ENCODE peak calls at places on chromosome 22, in five cellular contexts. M is PC-3; F is activated CD8-positive, alpha-beta T cell treated with anti-CD3 and anti-CD28 coated beads for 36 hours; B is A549; O is neural crest cell. E is an unnamed sample.

GRCh38 chr22:26852176-26852575 is 194.8 kb downstream of the MIAT start:
- DNase-seq in O (peak; percentile 51), M (no peak), B (no peak), F (no peak), E (no peak)

GRCh38 chr22:50712341-50713007 is 25.5 kb upstream of the ACR start:
- DNase-seq in F (no peak), B (no peak), M (no peak), O (no peak), E (no peak)

GRCh38 chr22:44341431-44342346 is 28.9 kb upstream of the SHISAL1 start:
- DNase-seq in F (no peak), B (no peak), M (no peak), O (no peak), E (no peak)

GRCh38 chr22:22712666-22713365 is 68.4 kb downstream of the GGTLC2 start:
- DNase-seq in F (no peak), B (no peak), M (no peak), O (no peak), E (no peak)

GRCh38 chr22:49021097-49021925 is 806.4 kb downstream of the BRD1 start:
- DNase-seq in B (no peak), F (no peak), O (no peak), M (no peak), E (no peak)

GRCh38 chr22:25966448-25966913 is 202.8 kb upstream of the SEZ6L start:
- DNase-seq in M (no peak), O (no peak), B (no peak), F (no peak), E (no peak)

GRCh38 chr22:17570851-17571631 is 7.7 kb downstream of the SLC25A18 start:
- DNase-seq in B (no peak), F (no peak), O (no peak), M (no peak), E (no peak)

GRCh38 chr22:29112102-29112501 is 39.3 kb downstream of the KREMEN1 start:
- DNase-seq in M (no peak), O (no peak), F (no peak), B (no peak), E (no peak)

GRCh38 chr22:47687776-47688175 is 925.3 kb downstream of the TBC1D22A start:
- DNase-seq in O (no peak), M (no peak), F (no peak), B (no peak), E (no peak)

GRCh38 chr22:26579331-26579886 is 10.5 kb downstream of the TPST2 start:
- DNase-seq in O (no peak), M (no peak), B (no peak), F (peak; percentile 79), E (peak; percentile 74)

GRCh38 chr22:44210721-44211120 is 30.0 kb downstream of the PARVG start:
- DNase-seq in O (no peak), B (no peak), F (no peak), M (no peak), E (no peak)

GRCh38 chr22:25919452-25919851 is 177.5 kb downstream of the MYO18B start:
- DNase-seq in M (no peak), O (no peak), B (no peak), F (no peak), E (no peak)

GRCh38 chr22:48287031-48287430 is 1524.6 kb downstream of the TBC1D22A start:
- DNase-seq in B (peak; percentile 25), F (no peak), M (no peak), O (no peak), E (no peak)

GRCh38 chr22:30694638-30695350 is at the start of gene OSBP2:
- DNase-seq in B (peak; percentile 9), F (peak; percentile 24), O (peak; percentile 48), M (peak; percentile 19), E (peak; percentile 63)

GRCh38 chr22:27220349-27220748 is 563.0 kb downstream of the MIAT start:
- DNase-seq in B (no peak), O (no peak), M (no peak), F (no peak), E (no peak)

GRCh38 chr22:43861529-43861928 is 784 bp downstream of the SULT4A1 start:
- DNase-seq in B (no peak), O (no peak), F (no peak), M (no peak), E (no peak)

GRCh38 chr22:50606126-50606525 is 5.5 kb downstream of the MAPK8IP2 start:
- DNase-seq in B (no peak), M (no peak), O (no peak), F (no peak), E (peak; percentile 57)

GRCh38 chr22:43381693-43382092 is 30.1 kb upstream of the MPPED1 start:
- DNase-seq in O (no peak), F (no peak), M (no peak), B (no peak), E (no peak)

GRCh38 chr22:17501679-17502285 is 61.5 kb upstream of the SLC25A18 start:
- DNase-seq in M (peak; percentile 73), O (peak; percentile 27), F (peak; percentile 34), B (peak; percentile 67), E (peak; percentile 76)

GRCh38 chr22:44359496-44360110 is 46.9 kb upstream of the SHISAL1 start:
- DNase-seq in O (no peak), B (no peak), F (no peak), M (no peak), E (no peak)

GRCh38 chr22:26923498-26923897 is 266.1 kb downstream of the MIAT start:
- DNase-seq in M (no peak), B (no peak), O (no peak), F (no peak), E (no peak)

GRCh38 chr22:49601614-49602321 is 225.9 kb downstream of the BRD1 start:
- DNase-seq in M (no peak), O (no peak), B (no peak), F (no peak), E (no peak)

GRCh38 chr22:46626356-46626755 is 6.2 kb downstream of the GRAMD4 start:
- DNase-seq in B (no peak), O (no peak), F (no peak), M (no peak), E (no peak)

DNA sequence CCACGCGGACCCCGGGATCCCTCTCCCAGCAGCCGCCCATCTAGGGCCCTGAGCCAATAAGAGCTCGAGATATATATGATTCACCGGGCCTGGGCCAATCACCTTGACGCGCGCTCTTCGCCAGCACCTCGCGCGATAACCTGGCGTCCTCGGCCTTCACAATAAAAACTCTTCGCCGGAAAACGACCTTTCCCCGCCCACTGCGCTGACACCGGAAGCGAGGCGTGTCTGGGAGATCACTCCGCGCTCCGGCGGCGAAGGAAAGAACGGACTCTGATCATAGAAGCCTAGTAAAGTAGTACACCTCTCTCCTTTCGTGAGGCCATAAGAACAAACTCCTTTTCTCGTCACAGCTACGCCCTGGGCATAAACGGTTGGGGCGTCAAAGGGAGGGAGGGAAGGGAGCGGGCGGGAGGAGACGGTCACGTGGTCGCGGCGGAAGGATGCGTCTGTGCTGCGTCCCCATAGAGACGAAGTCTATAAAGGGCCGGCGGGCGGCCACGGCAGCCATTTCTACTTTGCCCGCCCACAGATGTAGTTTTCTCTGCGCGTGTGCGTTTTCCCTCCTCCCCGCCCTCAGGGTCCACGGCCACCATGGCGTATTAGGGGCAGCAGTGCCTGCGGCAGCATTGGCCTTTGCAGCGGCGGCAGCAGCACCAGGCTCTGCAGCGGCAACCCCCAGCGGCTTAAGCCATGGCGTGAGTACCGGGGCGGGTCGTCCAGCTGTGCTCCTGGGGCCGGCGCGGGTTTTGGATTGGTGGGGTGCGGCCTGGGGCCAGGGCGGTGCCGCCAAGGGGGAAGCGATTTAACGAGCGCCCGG is at the start of gene ATF4:
- DNase-seq in F (peak; percentile 99), M (peak; percentile 95), B (peak; percentile 99), O (peak; percentile 92), E (peak; percentile 98)
- TF ChIP-seq CTCF in F (no peak), M (no peak), B (no peak), O (no peak), E (no peak)

GRCh38 chr22:19632671-19633148 is 81.6 kb upstream of the SEPTIN5 start:
- DNase-seq in F (no peak), O (no peak), B (no peak), M (no peak), E (no peak)

GRCh38 chr22:19629720-19630419 is 84.4 kb upstream of the SEPTIN5 start:
- DNase-seq in F (peak; percentile 92), B (peak; percentile 70), M (peak; percentile 78), O (peak; percentile 91), E (peak; percentile 93)

GRCh38 chr22:19634206-19634536 is 80.1 kb upstream of the SEPTIN5 start:
- DNase-seq in O (no peak), B (no peak), M (no peak), F (no peak), E (no peak)

GRCh38 chr22:19630614-19631013 is 83.7 kb upstream of the SEPTIN5 start:
- DNase-seq in B (no peak), F (no peak), O (no peak), M (no peak), E (no peak)

DNA sequence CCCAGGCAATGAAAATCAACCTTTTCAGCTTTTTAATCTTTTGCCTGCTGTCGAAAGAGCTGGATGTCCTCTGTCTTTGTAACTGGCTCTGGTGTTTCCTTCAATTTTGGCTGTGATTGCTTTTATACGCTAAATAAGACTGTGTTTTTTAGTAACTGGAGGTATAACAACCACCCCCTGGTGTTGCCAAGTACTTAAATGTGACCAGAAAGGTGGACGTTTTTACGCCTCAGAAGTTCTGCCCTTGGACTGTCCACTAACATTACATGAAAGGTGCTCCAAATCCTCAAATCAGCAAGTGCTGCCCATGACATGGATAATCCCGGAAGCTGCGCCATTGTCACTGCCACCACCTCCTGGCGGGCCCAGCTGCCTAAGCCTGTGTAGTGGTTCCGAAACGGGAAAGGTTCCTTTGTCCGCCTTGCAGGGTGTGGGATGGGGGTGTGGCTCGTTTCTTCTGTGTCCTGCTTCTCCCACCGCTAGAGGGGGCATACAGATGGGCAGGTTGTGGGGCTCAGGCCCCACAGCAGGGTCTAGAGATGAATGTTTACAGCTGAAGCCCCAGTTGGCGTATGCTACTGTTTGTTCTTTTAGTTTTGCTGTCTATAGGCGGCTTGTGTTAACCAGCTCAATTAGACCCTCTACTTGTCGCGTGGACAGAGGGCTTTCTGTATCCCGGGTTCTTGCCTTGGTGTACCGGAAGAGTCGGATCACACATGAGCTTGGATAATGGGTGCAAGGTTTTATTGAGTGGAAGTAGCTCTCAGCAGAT is 82.2 kb upstream of the SEPTIN5 start:
- DNase-seq in O (peak; percentile 42), M (peak; percentile 31), F (peak; percentile 49), B (peak; percentile 51), E (no peak)
- TF ChIP-seq CTCF in O (peak; percentile 56), M (peak; percentile 55), F (no peak), B (peak; percentile 36), E (no peak)

DNA sequence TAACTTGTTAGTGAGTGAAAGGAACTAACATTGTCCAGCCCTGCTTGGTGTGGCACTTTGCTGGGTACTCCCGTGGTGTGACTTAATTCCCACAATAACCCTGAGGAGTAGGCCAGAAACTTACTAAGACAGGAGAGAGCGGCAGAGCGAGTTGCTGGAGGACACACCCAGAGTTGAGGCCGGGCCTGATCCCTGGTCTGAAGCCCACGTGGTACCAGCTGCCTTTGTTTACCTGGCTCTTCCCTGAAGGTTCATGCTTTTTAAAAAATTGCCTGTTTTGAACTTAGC is 594 bp downstream of the MPST start:
- DNase-seq in B (peak; percentile 61), F (no peak), M (peak; percentile 41), O (no peak), E (no peak)
- TF ChIP-seq CTCF in B (no peak), F (no peak), M (no peak), O (no peak), E (no peak)

GRCh38 chr22:45548991-45549736 is 46.5 kb downstream of the FBLN1 start:
- DNase-seq in M (peak; percentile 72), F (no peak), O (no peak), B (peak; percentile 88), E (no peak)
- TF ChIP-seq CTCF in M (peak; percentile 57), F (peak; percentile 21), O (peak; percentile 42), B (peak; percentile 61), E (no peak)